ENCODE peak calls at places on chromosomes 11 and 22, in six cellular contexts. X is left lobe of liver; Z is activated CD8-positive, alpha-beta T cell treated with anti-CD3 and anti-CD28 coated beads, Interleukin-2, amount 10 ng/mL, durations not matched to agents 7 days and 5 days; I is Panc1; W is activated T-cell treated with anti-CD3 and anti-CD28 coated beads, Interleukin-2, amount 50 U/mL, for 4 hours; C is stimulated activated naive B cell treated with anti-CD40 and anti-IgM and Interleukin-4, amounts not matched to agents 10 μg/mL and 1 μg/mL and 100 μg/mL, for 72 hours. H is an unnamed sample.

GRCh38 chr22:19886605-19887250 is 32.1 kb upstream of the GNB1L start:
- ATAC-seq in Z (no peak), C (peak), I (no peak), X (peak), W (peak), H (peak)

GRCh38 chr11:125724125-125724524 is 22.0 kb upstream of the PATE1 start:
- ATAC-seq in X (peak), C (peak), W (no peak), I (peak), Z (no peak), H (no peak)

GRCh38 chr11:61971177-61972111 is 4.0 kb upstream of the FTH1 start:
- ATAC-seq in Z (no peak), W (no peak), C (no peak), I (peak), X (peak), H (peak)

GRCh38 chr11:28730336-28730735 is 622.1 kb downstream of the METTL15 start:
- ATAC-seq in Z (no peak), W (no peak), I (no peak), X (no peak), C (no peak), H (no peak)

GRCh38 chr11:77392842-77393241 is 81.1 kb downstream of the PAK1 start:
- ATAC-seq in I (no peak), Z (no peak), W (no peak), C (no peak), X (peak), H (no peak)

GRCh38 chr22:43953988-43954771 is 1.1 kb upstream of the SAMM50 start:
- ATAC-seq in X (no peak), W (no peak), I (no peak), C (no peak), Z (no peak), H (no peak)

GRCh38 chr11:107576497-107577086 is 11.1 kb upstream of the ALKBH8 start:
- ATAC-seq in C (no peak), W (peak), X (peak), Z (no peak), I (peak), H (no peak)

GRCh38 chr11:60994450-60995135 is 23.1 kb downstream of the CD6 start:
- ATAC-seq in I (peak), W (peak), C (no peak), X (no peak), Z (peak), H (peak)

GRCh38 chr11:17929171-17929570 is 83.7 kb downstream of the SERGEF start:
- ATAC-seq in W (no peak), C (no peak), X (no peak), Z (no peak), I (no peak), H (no peak)

GRCh38 chr11:126989942-126990715 is 10.4 kb downstream of the KIRREL3 start:
- ATAC-seq in X (peak), C (peak), I (peak), Z (peak), W (peak), H (peak)

GRCh38 chr11:67098799-67099198 is 20.3 kb upstream of the KDM2A start:
- ATAC-seq in X (no peak), C (no peak), Z (no peak), W (no peak), I (no peak), H (no peak)

GRCh38 chr11:10076458-10077141 is 217.4 kb downstream of the SBF2 start:
- ATAC-seq in C (peak), X (peak), W (no peak), I (peak), Z (no peak), H (no peak)

GRCh38 chr22:44574581-44575343 is 76.7 kb upstream of the RTL6 start:
- ATAC-seq in C (no peak), Z (no peak), W (no peak), I (no peak), X (no peak), H (no peak)

GRCh38 chr11:105573091-105573490 is 36.8 kb upstream of the GRIA4 start:
- ATAC-seq in X (no peak), W (no peak), I (no peak), Z (no peak), C (no peak), H (no peak)

GRCh38 chr11:112526699-112527410 is 266.2 kb upstream of the PLET1 start:
- ATAC-seq in X (no peak), C (no peak), W (peak), I (no peak), Z (no peak), H (peak)

GRCh38 chr11:64037027-64037633 is 1.4 kb downstream of the FLRT1 start:
- ATAC-seq in C (peak), I (peak), W (peak), X (no peak), Z (no peak), H (no peak)

GRCh38 chr22:35834080-35834479 is 116.4 kb downstream of the APOL5 start:
- ATAC-seq in I (no peak), C (no peak), X (no peak), Z (no peak), W (no peak), H (no peak)

GRCh38 chr11:108857382-108857781 is 192.5 kb downstream of the DDX10 start:
- ATAC-seq in Z (no peak), X (peak), C (no peak), I (no peak), W (no peak), H (no peak)

GRCh38 chr22:35739642-35740041 is 22.0 kb downstream of the APOL5 start:
- ATAC-seq in I (peak), X (peak), Z (no peak), W (no peak), C (no peak), H (peak)

GRCh38 chr11:124752471-124753100 is 531 bp upstream of the VSIG2 start:
- ATAC-seq in X (no peak), C (no peak), I (no peak), W (no peak), Z (no peak), H (no peak)

GRCh38 chr11:113193894-113194293 is 120.5 kb upstream of the TTC12 start:
- ATAC-seq in W (no peak), I (no peak), X (peak), Z (no peak), C (no peak), H (no peak)

GRCh38 chr11:66970371-66970807 is 4.7 kb upstream of the C11orf86 start:
- ATAC-seq in Z (no peak), W (peak), I (no peak), C (no peak), X (no peak), H (peak)

GRCh38 chr11:43316451-43316850 is 4.7 kb downstream of the API5 start:
- ATAC-seq in W (no peak), X (no peak), I (no peak), C (no peak), Z (peak), H (no peak)

GRCh38 chr11:46903846-46904245 is 14.5 kb downstream of the LRP4 start:
- ATAC-seq in X (no peak), Z (no peak), C (no peak), W (no peak), I (no peak), H (no peak)

GRCh38 chr11:120660024-120660565 is 148.5 kb downstream of the GRIK4 start:
- ATAC-seq in C (no peak), X (peak), W (peak), I (peak), Z (no peak), H (peak)

GRCh38 chr11:113840932-113841664 is 34.3 kb downstream of the USP28 start:
- ATAC-seq in W (no peak), Z (no peak), I (no peak), C (no peak), X (no peak), H (no peak)

GRCh38 chr11:57196556-57196955 is 14.8 kb downstream of the LRRC55 start:
- ATAC-seq in I (no peak), Z (no peak), W (no peak), C (no peak), X (no peak), H (no peak)

GRCh38 chr22:45969414-45969799 is 7.6 kb downstream of the WNT7B start:
- ATAC-seq in Z (no peak), W (peak), C (no peak), X (no peak), I (peak), H (peak)

GRCh38 chr11:117468888-117469287 is 141.2 kb downstream of the CEP164 start:
- ATAC-seq in X (no peak), I (peak), C (no peak), W (no peak), Z (no peak), H (no peak)

GRCh38 chr22:46128606-46129005 is 21.7 kb upstream of the PPARA start:
- ATAC-seq in C (no peak), I (no peak), X (no peak), Z (no peak), W (no peak), H (no peak)

GRCh38 chr22:31616315-31616980 is 45.6 kb downstream of the PISD start:
- ATAC-seq in C (peak), W (peak), Z (no peak), X (no peak), I (peak), H (peak)

GRCh38 chr11:416051-416756 is 1.4 kb upstream of the SIGIRR start:
- ATAC-seq in Z (peak), I (peak), C (peak), W (peak), X (peak), H (peak)

H was measured in esophagus mucosa.